ENCODE peak calls at places on chromosomes 6 and 20, in four cellular contexts. F is ascending aorta, S is lung, P is tibial artery. H is an unnamed sample. For H3K36me3, the result is how much of the 10 kb centered on the place peaks cover.

GRCh38 chr6:116034327-116034726 is 26.4 kb downstream of the FRK start:
- DNase-seq in F (no peak), S (no peak), P (no peak), H (peak)

GRCh38 chr6:7615611-7616383 is 25.8 kb downstream of the SNRNP48 start:
- DNase-seq in F (no peak), S (no peak), P (no peak), H (peak)

GRCh38 chr20:9051508-9051907 is 17.4 kb upstream of the PLCB4 start:
- DNase-seq in F (no peak), S (no peak), P (no peak), H (no peak)

GRCh38 chr20:53227523-53227922 is 255.4 kb downstream of the TSHZ2 start:
- DNase-seq in F (no peak), S (no peak), P (no peak), H (peak)

GRCh38 chr6:49933526-49933925 is 30.4 kb downstream of the DEFB114 start:
- DNase-seq in F (no peak), S (no peak), P (no peak), H (no peak)

GRCh38 chr20:4898282-4898681 is 103.0 kb downstream of the SLC23A2 start:
- DNase-seq in F (no peak), S (peak), P (peak), H (no peak)

GRCh38 chr6:31718294-31718693 is 3.1 kb downstream of the LY6G6D start:
- DNase-seq in F (no peak), S (peak), P (no peak), H (no peak)

GRCh38 chr20:21099653-21100589 is 6.2 kb downstream of the LINC00237 start:
- DNase-seq in F (no peak), S (peak), P (peak), H (no peak)

GRCh38 chr6:133623621-133624020 is 265.3 kb upstream of the TCF21 start:
- DNase-seq in F (no peak), S (no peak), P (no peak), H (no peak)

GRCh38 chr20:24978493-24978892 is 14.1 kb downstream of the APMAP start:
- DNase-seq in F (no peak), S (no peak), P (no peak), H (no peak)

DNA sequence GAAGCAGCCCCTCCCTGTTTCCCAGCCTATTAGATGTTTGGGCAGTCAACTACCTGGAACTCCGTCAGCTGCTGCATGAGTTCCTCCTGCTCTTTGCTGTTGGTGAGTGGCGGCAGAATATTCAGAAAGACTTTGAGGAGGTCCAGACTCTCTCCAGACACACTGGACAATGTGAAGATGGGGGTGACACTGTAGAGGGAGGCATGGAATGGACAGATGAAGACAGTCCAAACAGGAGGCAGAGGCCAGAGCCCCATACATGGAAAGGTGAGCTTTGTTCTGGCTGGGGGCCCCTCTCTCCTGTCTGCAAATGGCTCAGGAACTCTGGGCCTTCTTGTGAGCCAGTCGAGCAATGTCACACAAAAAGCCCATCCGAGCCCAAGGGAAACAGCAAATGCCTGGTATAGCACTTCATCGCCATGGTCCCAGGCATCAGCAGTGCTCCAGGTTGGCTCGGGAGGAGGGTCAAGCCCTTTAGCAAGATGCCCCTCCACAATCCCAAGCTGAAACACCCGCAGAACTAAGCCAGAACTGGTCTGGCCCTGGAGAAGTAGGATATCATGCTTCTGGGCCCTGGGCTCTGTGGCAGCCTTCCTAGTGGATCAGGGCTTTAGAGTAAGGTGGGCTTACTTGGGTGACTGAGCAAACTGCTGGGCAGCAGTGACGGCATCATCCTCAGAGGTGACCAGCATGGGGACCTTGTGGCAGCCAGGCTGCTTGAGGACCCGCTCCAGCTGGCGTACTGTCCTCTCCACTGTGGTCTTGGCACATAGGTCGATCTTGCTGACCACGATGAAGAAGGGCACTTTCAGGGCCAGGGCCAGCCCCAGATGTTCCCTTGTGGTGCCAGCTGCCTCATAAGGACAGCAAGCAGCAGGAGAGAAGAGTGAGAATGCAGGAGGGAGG is 4.9 kb downstream of the GTPBP2 start:
- DNase-seq in F (no peak), S (no peak), P (no peak), H (no peak)
- H3K36me3 ChIP-seq in F (half or more), S (under half), P (half or more), H (half or more)

GRCh38 chr20:50460608-50461268 is 49.4 kb upstream of the PTPN1 start:
- DNase-seq in F (peak), S (peak), P (peak), H (no peak)
- H3K4me3 ChIP-seq in F (no peak), S (no peak), P (no peak), H (no peak)

GRCh38 chr20:47231382-47232042 is 125.0 kb downstream of the ZMYND8 start:
- DNase-seq in F (no peak), S (no peak), P (no peak), H (no peak)
- H3K36me3 ChIP-seq in F (half or more), S (under half), P (under half), H (under half)

GRCh38 chr20:61691978-61692377 is 373.7 kb downstream of the TAF4 start:
- DNase-seq in F (no peak), S (no peak), P (no peak), H (no peak)

GRCh38 chr20:61690993-61691840 is 374.5 kb downstream of the TAF4 start:
- DNase-seq in F (no peak), S (no peak), P (no peak), H (no peak)

GRCh38 chr20:61688411-61688810 is 377.3 kb downstream of the TAF4 start:
- DNase-seq in F (no peak), S (no peak), P (no peak), H (no peak)

GRCh38 chr20:61692476-61692875 is 373.2 kb downstream of the TAF4 start:
- DNase-seq in F (no peak), S (no peak), P (no peak), H (no peak)

DNA sequence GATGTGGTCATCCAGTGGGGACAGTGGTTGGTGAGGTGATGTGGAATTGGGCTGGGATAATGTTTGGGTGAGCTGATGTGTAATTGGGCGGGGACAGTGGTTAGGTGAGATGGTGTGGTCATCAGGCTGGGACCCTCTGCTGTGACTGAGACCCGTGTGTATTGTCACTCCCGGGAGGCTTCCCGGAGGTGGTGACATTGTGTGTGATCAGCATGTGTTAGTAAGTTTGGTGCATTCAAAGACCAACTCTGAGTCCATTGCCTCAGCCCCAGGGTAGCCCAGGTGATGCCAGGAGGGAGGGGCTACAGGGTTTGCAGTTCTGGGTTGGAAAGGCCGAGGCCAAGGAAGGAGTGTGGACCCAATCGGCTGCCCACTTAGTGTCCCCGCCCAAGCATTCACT is 375.5 kb downstream of the TAF4 start:
- DNase-seq in F (no peak), S (no peak), P (no peak), H (no peak)
- H3K4me3 ChIP-seq in F (no peak), S (no peak), P (no peak), H (no peak)